ENCODE peak calls at places on chromosomes 11 and 22, in seven cellular contexts. O is SJSA1; R is colonic mucosa; H is left lung; G is prostate gland; N is pancreas; B is CD8-positive, alpha-beta T cell. L is an unnamed sample.

GRCh38 chr11:17314232-17314547 is 37.4 kb upstream of the NCR3LG1 start:
- DNase-seq in O (no peak), R (no peak), H (no peak), G (no peak), N (no peak), B (no peak), L (no peak)

GRCh38 chr22:17576475-17576874 is 13.2 kb downstream of the SLC25A18 start:
- DNase-seq in O (no peak), R (no peak), H (no peak), G (no peak), N (no peak), B (no peak), L (no peak)

GRCh38 chr11:27319065-27319464 is 44.0 kb downstream of the CCDC34 start:
- DNase-seq in O (no peak), R (no peak), H (no peak), G (no peak), N (no peak), B (no peak), L (peak; percentile 21)

GRCh38 chr11:3950996-3951662 is 95.7 kb downstream of the STIM1 start:
- DNase-seq in O (peak; percentile 70), R (no peak), H (no peak), G (no peak), N (no peak), B (no peak), L (no peak)

GRCh38 chr11:111957663-111958415 is 20.7 kb downstream of the DIXDC1 start:
- DNase-seq in O (no peak), R (no peak), H (no peak), G (no peak), N (no peak), B (no peak), L (no peak)

GRCh38 chr22:30941363-30941740 is 27.2 kb downstream of the MORC2 start:
- DNase-seq in O (no peak), R (no peak), H (no peak), G (no peak), N (no peak), B (no peak), L (no peak)

GRCh38 chr11:1054143-1055108 is 17.9 kb upstream of the MUC6 start:
- DNase-seq in O (no peak), R (peak; percentile 90), H (no peak), G (peak; percentile 81), N (peak; percentile 16), B (no peak), L (peak; percentile 72)

GRCh38 chr11:123521001-123521400 is 90.9 kb downstream of the GRAMD1B start:
- DNase-seq in O (no peak), R (no peak), H (no peak), G (no peak), N (no peak), B (no peak), L (no peak)

GRCh38 chr11:2812371-2812991 is 73.1 kb downstream of the CDKN1C start:
- DNase-seq in O (no peak), R (no peak), H (peak; percentile 79), G (no peak), N (no peak), B (no peak), L (no peak)

GRCh38 chr11:77026743-77027142 is 7.5 kb upstream of the B3GNT6 start:
- DNase-seq in O (no peak), R (no peak), H (no peak), G (no peak), N (no peak), B (no peak), L (no peak)

GRCh38 chr11:78560066-78560597 is 14.5 kb downstream of the NARS2 start:
- DNase-seq in O (no peak), R (no peak), H (no peak), G (no peak), N (no peak), B (no peak), L (no peak)

GRCh38 chr11:118895093-118896039 is 11.7 kb downstream of the CXCR5 start:
- DNase-seq in O (no peak), R (no peak), H (peak; percentile 75), G (no peak), N (no peak), B (peak; percentile 54), L (peak; percentile 31)

GRCh38 chr22:17101475-17102296 is 16.9 kb downstream of the IL17RA start:
- DNase-seq in O (no peak), R (no peak), H (no peak), G (no peak), N (no peak), B (no peak), L (no peak)

GRCh38 chr11:50070389-50070788 is 37.7 kb downstream of the OR4C45 start:
- DNase-seq in O (no peak), R (no peak), H (no peak), G (no peak), N (no peak), B (no peak), L (no peak)

GRCh38 chr11:17636721-17637120 is 82.7 kb upstream of the MYOD1 start:
- DNase-seq in O (no peak), R (no peak), H (no peak), G (no peak), N (no peak), B (no peak), L (no peak)

GRCh38 chr11:17924713-17925112 is 88.1 kb downstream of the SERGEF start:
- DNase-seq in O (no peak), R (no peak), H (no peak), G (no peak), N (no peak), B (no peak), L (no peak)

GRCh38 chr11:87141980-87142514 is 104.3 kb downstream of the TMEM135 start:
- DNase-seq in O (no peak), R (no peak), H (no peak), G (no peak), N (no peak), B (no peak), L (no peak)

GRCh38 chr22:31143537-31143936 is 3.2 kb upstream of the PLA2G3 start:
- DNase-seq in O (no peak), R (no peak), H (no peak), G (no peak), N (no peak), B (no peak), L (no peak)

GRCh38 chr11:125404136-125404810 is 91.8 kb downstream of the FEZ1 start:
- DNase-seq in O (no peak), R (no peak), H (no peak), G (no peak), N (no peak), B (no peak), L (no peak)

GRCh38 chr11:76698321-76699043 is 27.9 kb upstream of the LRRC32 start:
- DNase-seq in O (no peak), R (no peak), H (no peak), G (no peak), N (no peak), B (no peak), L (no peak)

GRCh38 chr11:67271548-67272284 is 5.4 kb downstream of the GRK2 start:
- DNase-seq in O (no peak), R (no peak), H (peak; percentile 85), G (no peak), N (no peak), B (no peak), L (peak; percentile 20)

GRCh38 chr11:86230921-86231320 is 13.6 kb upstream of the EED start:
- DNase-seq in O (no peak), R (no peak), H (no peak), G (no peak), N (no peak), B (no peak), L (no peak)

GRCh38 chr11:96199563-96200025 is 143.4 kb downstream of the MAML2 start:
- DNase-seq in O (peak; percentile 62), R (no peak), H (no peak), G (no peak), N (no peak), B (no peak), L (peak; percentile 81)

GRCh38 chr11:99410636-99411035 is 389.9 kb downstream of the CNTN5 start:
- DNase-seq in O (no peak), R (no peak), H (no peak), G (no peak), N (no peak), B (no peak), L (no peak)

GRCh38 chr11:6258571-6258998 is 1.1 kb upstream of the CCKBR start:
- DNase-seq in O (no peak), R (no peak), H (no peak), G (no peak), N (no peak), B (no peak), L (no peak)

DNA sequence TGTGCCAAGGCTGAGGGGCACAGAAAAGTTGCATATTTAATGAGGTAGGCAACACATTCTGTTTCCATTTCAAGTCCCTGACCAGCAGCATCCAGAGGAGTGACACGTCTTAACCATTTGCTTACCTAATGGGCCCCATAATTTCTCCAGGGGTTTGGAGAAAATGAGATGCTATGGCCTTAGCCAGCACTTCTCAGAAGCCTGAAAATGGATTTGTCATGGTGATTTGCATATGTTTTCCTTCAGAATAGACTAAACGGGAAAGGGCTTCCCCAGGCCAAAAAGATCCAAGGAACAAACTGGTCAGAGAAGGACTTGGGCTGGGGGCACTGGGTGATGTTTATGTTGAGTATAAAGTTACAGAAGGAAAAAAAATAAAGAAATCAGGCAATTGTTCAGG is 16.7 kb downstream of the CSRP3 start:
- DNase-seq in O (no peak), R (no peak), H (no peak), G (no peak), N (no peak), B (no peak), L (no peak)
- H3K27ac ChIP-seq in O (no peak overlapping the region), R (no peak overlapping the region), H (no peak overlapping the region), G (no peak overlapping the region), N (no peak overlapping the region), B (no peak overlapping the region), L (no peak overlapping the region)

DNA sequence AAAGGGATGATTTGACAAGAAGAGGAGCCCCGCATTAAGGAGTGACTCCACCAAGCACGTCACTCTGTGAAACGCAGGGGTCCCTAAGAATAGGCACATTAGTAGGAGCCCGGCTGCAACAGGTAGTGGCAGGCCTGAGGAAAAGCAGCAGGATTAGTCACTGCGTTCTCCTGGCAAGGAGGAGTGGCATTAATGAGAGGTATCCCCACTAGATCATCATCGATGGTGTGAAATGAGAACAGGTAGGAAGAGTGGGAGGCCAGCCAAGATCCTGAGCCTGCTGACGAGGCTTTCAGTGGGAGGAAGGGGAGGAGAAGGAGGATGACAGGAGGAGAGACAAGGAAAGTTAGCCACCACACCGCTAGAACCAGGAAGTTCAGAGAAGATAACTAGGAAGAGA is 38.6 kb downstream of the NRXN2 start:
- DNase-seq in O (no peak), R (no peak), H (no peak), G (no peak), N (no peak), B (no peak), L (no peak)
- H3K4me3 ChIP-seq in O (no peak overlapping the region), R (no peak overlapping the region), H (no peak overlapping the region), G (no peak overlapping the region), N (no peak overlapping the region), B (no peak overlapping the region), L (no peak overlapping the region)

GRCh38 chr11:7869467-7869866 is 61.6 kb downstream of the OR10A6 start:
- DNase-seq in O (no peak), R (no peak), H (no peak), G (no peak), N (no peak), B (no peak), L (no peak)
- H3K27ac ChIP-seq in O (no peak overlapping the region), R (no peak overlapping the region), H (no peak overlapping the region), G (no peak overlapping the region), N (no peak overlapping the region), B (no peak overlapping the region), L (no peak overlapping the region)

DNA sequence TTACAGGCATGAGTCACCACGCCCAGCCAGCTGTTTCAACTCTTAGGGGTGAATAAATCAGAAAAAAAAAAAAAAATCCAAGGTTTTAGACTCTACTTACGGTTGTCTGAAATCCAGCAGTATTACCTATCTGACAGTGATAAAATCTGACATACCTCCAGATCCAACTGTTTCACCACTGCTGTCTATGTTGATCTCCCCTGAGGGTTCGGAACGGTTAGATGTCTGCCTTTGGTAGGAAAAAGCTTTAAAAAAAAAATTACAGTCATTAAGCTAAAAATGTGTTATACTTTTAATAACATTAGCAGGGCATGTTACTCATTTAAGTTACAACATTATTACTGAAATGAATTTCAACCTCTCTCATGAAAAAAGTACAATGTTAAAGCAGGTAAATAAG is 21.1 kb downstream of the NCAPD3 start:
- DNase-seq in O (no peak), R (no peak), H (no peak), G (no peak), N (no peak), B (no peak), L (no peak)
- H3K4me3 ChIP-seq in O (no peak overlapping the region), R (no peak overlapping the region), H (no peak overlapping the region), G (no peak overlapping the region), N (no peak overlapping the region), B (no peak overlapping the region), L (no peak overlapping the region)

L was measured in small intestine.